ENCODE peak calls at places on chromosomes 4 and X, in seven cellular contexts. One of them, this sample, is unnamed.

GRCh38 chr4:165541773-165542459 is 163.1 kb downstream of the CPE start:
- DNase-seq in AG04450: no peak
- DNase-seq in WERI-Rb-1: no peak
- DNase-seq in cardiac muscle cell: no peak
- DNase-seq in ascending aorta: no peak
- DNase-seq in A549: no peak
- DNase-seq in GM12864: no peak
- DNase-seq in this sample: no peak

GRCh38 chr4:153620352-153620751 is 63.7 kb upstream of the TLR2 start:
- DNase-seq in AG04450: peak; percentile 16
- DNase-seq in WERI-Rb-1: no peak
- DNase-seq in cardiac muscle cell: no peak
- DNase-seq in ascending aorta: no peak
- DNase-seq in A549: no peak
- DNase-seq in GM12864: no peak
- DNase-seq in this sample: no peak

GRCh38 chr4:134202136-134202535 is 547 bp upstream of the PABPC4L start:
- DNase-seq in AG04450: no peak
- DNase-seq in WERI-Rb-1: no peak
- DNase-seq in cardiac muscle cell: peak; percentile 40
- DNase-seq in ascending aorta: no peak
- DNase-seq in A549: no peak
- DNase-seq in GM12864: no peak
- DNase-seq in this sample: no peak

GRCh38 chr4:38237139-38237538 is 276.9 kb downstream of the PTTG2 start:
- DNase-seq in AG04450: peak; percentile 10
- DNase-seq in WERI-Rb-1: no peak
- DNase-seq in cardiac muscle cell: peak; percentile 78
- DNase-seq in ascending aorta: no peak
- DNase-seq in A549: no peak
- DNase-seq in GM12864: no peak
- DNase-seq in this sample: peak; percentile 76

GRCh38 chr4:93199492-93199891 is 629.1 kb upstream of the ATOH1 start:
- DNase-seq in AG04450: no peak
- DNase-seq in WERI-Rb-1: peak; percentile 51
- DNase-seq in cardiac muscle cell: peak; percentile 67
- DNase-seq in ascending aorta: no peak
- DNase-seq in A549: peak; percentile 15
- DNase-seq in GM12864: no peak
- DNase-seq in this sample: peak; percentile 63

GRCh38 chrX:8755116-8755515 is 23.2 kb upstream of the ANOS1 start:
- DNase-seq in AG04450: no peak
- DNase-seq in WERI-Rb-1: peak; percentile 42
- DNase-seq in cardiac muscle cell: no peak
- DNase-seq in ascending aorta: no peak
- DNase-seq in A549: no peak
- DNase-seq in GM12864: no peak
- DNase-seq in this sample: no peak

GRCh38 chr4:148116264-148116663 is 325.9 kb downstream of the NR3C2 start:
- DNase-seq in AG04450: peak; percentile 36
- DNase-seq in WERI-Rb-1: no peak
- DNase-seq in cardiac muscle cell: peak; percentile 82
- DNase-seq in ascending aorta: no peak
- DNase-seq in A549: no peak
- DNase-seq in GM12864: no peak
- DNase-seq in this sample: peak; percentile 65

GRCh38 chr4:5050520-5050955 is 742 bp upstream of the STK32B start:
- DNase-seq in AG04450: peak; percentile 52
- DNase-seq in WERI-Rb-1: peak; percentile 86
- DNase-seq in cardiac muscle cell: peak; percentile 83
- DNase-seq in ascending aorta: peak; percentile 80
- DNase-seq in A549: peak; percentile 86
- DNase-seq in GM12864: no peak
- DNase-seq in this sample: peak; percentile 68

GRCh38 chr4:1002131-1002630 is 9.0 kb upstream of the SLC26A1 start:
- DNase-seq in AG04450: no peak
- DNase-seq in WERI-Rb-1: no peak
- DNase-seq in cardiac muscle cell: peak; percentile 61
- DNase-seq in ascending aorta: no peak
- DNase-seq in A549: no peak
- DNase-seq in GM12864: no peak
- DNase-seq in this sample: no peak

GRCh38 chrX:119606508-119607389 is 525 bp upstream of the NKRF start:
- DNase-seq in AG04450: no peak
- DNase-seq in WERI-Rb-1: no peak
- DNase-seq in cardiac muscle cell: peak; percentile 52
- DNase-seq in ascending aorta: no peak
- DNase-seq in A549: no peak
- DNase-seq in GM12864: no peak
- DNase-seq in this sample: no peak

GRCh38 chr4:175947117-175947722 is 118.4 kb upstream of the WDR17 start:
- DNase-seq in AG04450: peak; percentile 1
- DNase-seq in WERI-Rb-1: no peak
- DNase-seq in cardiac muscle cell: peak; percentile 50
- DNase-seq in ascending aorta: no peak
- DNase-seq in A549: no peak
- DNase-seq in GM12864: no peak
- DNase-seq in this sample: peak; percentile 42

GRCh38 chr4:47882228-47882627 is 32.2 kb downstream of the NFXL1 start:
- DNase-seq in AG04450: no peak
- DNase-seq in WERI-Rb-1: no peak
- DNase-seq in cardiac muscle cell: no peak
- DNase-seq in ascending aorta: no peak
- DNase-seq in A549: no peak
- DNase-seq in GM12864: no peak
- DNase-seq in this sample: no peak

GRCh38 chr4:78938868-78939666 is at the start of gene PAQR3:
- DNase-seq in AG04450: peak; percentile 23
- DNase-seq in WERI-Rb-1: peak; percentile 85
- DNase-seq in cardiac muscle cell: peak; percentile 89
- DNase-seq in ascending aorta: peak; percentile 90
- DNase-seq in A549: peak; percentile 72
- DNase-seq in GM12864: peak; percentile 26
- DNase-seq in this sample: peak; percentile 80

GRCh38 chrX:107731831-107732502 is 43.6 kb downstream of the TSC22D3 start:
- DNase-seq in AG04450: no peak
- DNase-seq in WERI-Rb-1: no peak
- DNase-seq in cardiac muscle cell: peak; percentile 97
- DNase-seq in ascending aorta: peak; percentile 94
- DNase-seq in A549: peak; percentile 33
- DNase-seq in GM12864: no peak
- DNase-seq in this sample: peak; percentile 92

GRCh38 chrX:126165721-126166401 is at the start of gene DCAF12L2:
- DNase-seq in AG04450: no peak
- DNase-seq in WERI-Rb-1: no peak
- DNase-seq in cardiac muscle cell: peak; percentile 0
- DNase-seq in ascending aorta: no peak
- DNase-seq in A549: peak; percentile 0
- DNase-seq in GM12864: no peak
- DNase-seq in this sample: no peak

DNA sequence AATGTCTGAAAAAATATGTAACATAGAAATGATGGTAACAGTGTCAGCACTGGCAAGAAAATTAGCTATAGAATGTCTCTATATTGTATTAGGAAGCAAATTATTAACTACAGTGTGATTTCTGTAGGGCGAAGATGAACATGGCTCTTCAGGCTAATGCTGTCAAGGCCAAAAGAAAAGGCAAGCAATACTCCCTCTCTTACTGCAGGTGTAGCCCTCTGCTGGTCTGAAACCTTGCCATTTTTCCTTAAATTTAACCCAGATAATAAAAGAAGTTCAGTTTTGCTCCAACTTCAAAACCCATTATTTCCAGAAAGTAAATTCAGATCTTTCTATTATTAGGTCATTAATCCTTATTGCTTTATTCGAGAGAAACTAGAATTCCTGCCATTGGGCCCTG is 215.9 kb downstream of the LRBA start:
- DNase-seq in AG04450: no peak
- DNase-seq in WERI-Rb-1: no peak
- DNase-seq in cardiac muscle cell: no peak
- DNase-seq in ascending aorta: no peak
- DNase-seq in A549: no peak
- DNase-seq in GM12864: no peak
- DNase-seq in this sample: no peak
- TF ChIP-seq CTCF in AG04450: peak; percentile 32
- TF ChIP-seq CTCF in WERI-Rb-1: peak; percentile 5
- TF ChIP-seq CTCF in cardiac muscle cell: peak; percentile 9
- TF ChIP-seq CTCF in ascending aorta: no peak
- TF ChIP-seq CTCF in A549: peak; percentile 11
- TF ChIP-seq CTCF in GM12864: no peak
- TF ChIP-seq CTCF in this sample: no peak

GRCh38 chr4:182928061-182928460 is 10.9 kb upstream of the DCTD start:
- DNase-seq in AG04450: no peak
- DNase-seq in WERI-Rb-1: no peak
- DNase-seq in cardiac muscle cell: no peak
- DNase-seq in ascending aorta: no peak
- DNase-seq in A549: no peak
- DNase-seq in GM12864: no peak
- DNase-seq in this sample: peak; percentile 21
- TF ChIP-seq CTCF in AG04450: peak; percentile 22
- TF ChIP-seq CTCF in WERI-Rb-1: peak; percentile 59
- TF ChIP-seq CTCF in cardiac muscle cell: peak; percentile 27
- TF ChIP-seq CTCF in ascending aorta: no peak
- TF ChIP-seq CTCF in A549: no peak
- TF ChIP-seq CTCF in GM12864: peak; percentile 49
- TF ChIP-seq CTCF in this sample: peak; percentile 29

GRCh38 chr4:66694716-66695115 is 850.6 kb downstream of the CENPC start:
- DNase-seq in AG04450: no peak
- DNase-seq in WERI-Rb-1: no peak
- DNase-seq in cardiac muscle cell: no peak
- DNase-seq in ascending aorta: no peak
- DNase-seq in A549: no peak
- DNase-seq in GM12864: no peak
- DNase-seq in this sample: no peak

GRCh38 chr4:66687393-66687971 is 857.8 kb downstream of the CENPC start:
- DNase-seq in AG04450: no peak
- DNase-seq in WERI-Rb-1: no peak
- DNase-seq in cardiac muscle cell: no peak
- DNase-seq in ascending aorta: no peak
- DNase-seq in A549: no peak
- DNase-seq in GM12864: no peak
- DNase-seq in this sample: no peak

GRCh38 chr4:66688674-66689073 is 856.6 kb downstream of the CENPC start:
- DNase-seq in AG04450: no peak
- DNase-seq in WERI-Rb-1: no peak
- DNase-seq in cardiac muscle cell: peak; percentile 55
- DNase-seq in ascending aorta: no peak
- DNase-seq in A549: peak; percentile 1
- DNase-seq in GM12864: no peak
- DNase-seq in this sample: peak; percentile 33

GRCh38 chr4:66693694-66694093 is 851.6 kb downstream of the CENPC start:
- DNase-seq in AG04450: no peak
- DNase-seq in WERI-Rb-1: no peak
- DNase-seq in cardiac muscle cell: peak; percentile 51
- DNase-seq in ascending aorta: no peak
- DNase-seq in A549: no peak
- DNase-seq in GM12864: no peak
- DNase-seq in this sample: no peak

DNA sequence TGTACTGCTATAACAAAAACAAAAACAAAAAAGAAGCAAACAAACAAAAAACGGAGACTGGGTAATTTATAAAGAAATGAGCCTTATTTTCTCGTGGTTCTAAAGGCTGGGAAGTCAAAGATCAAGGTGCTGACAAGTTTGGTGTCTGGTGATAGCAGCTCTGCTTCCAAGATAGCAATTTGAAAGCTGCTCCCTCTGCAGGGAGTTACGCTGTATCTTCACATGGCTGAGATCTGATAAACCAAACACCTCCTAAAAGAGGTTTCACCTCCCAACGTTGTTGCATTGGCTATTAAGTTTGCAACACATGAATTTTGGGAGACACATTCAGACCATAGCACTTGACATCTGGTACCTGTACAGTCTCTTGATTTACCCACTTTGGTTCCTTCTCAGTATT is 854.2 kb downstream of the CENPC start:
- DNase-seq in AG04450: no peak
- DNase-seq in WERI-Rb-1: no peak
- DNase-seq in cardiac muscle cell: no peak
- DNase-seq in ascending aorta: no peak
- DNase-seq in A549: no peak
- DNase-seq in GM12864: no peak
- DNase-seq in this sample: peak; percentile 5
- TF ChIP-seq CTCF in AG04450: no peak
- TF ChIP-seq CTCF in WERI-Rb-1: peak; percentile 15
- TF ChIP-seq CTCF in cardiac muscle cell: no peak
- TF ChIP-seq CTCF in ascending aorta: no peak
- TF ChIP-seq CTCF in A549: no peak
- TF ChIP-seq CTCF in GM12864: no peak
- TF ChIP-seq CTCF in this sample: peak; percentile 6

GRCh38 chr4:99853190-99853589 is 36.6 kb downstream of the DAPP1 start:
- DNase-seq in AG04450: no peak
- DNase-seq in WERI-Rb-1: no peak
- DNase-seq in cardiac muscle cell: no peak
- DNase-seq in ascending aorta: no peak
- DNase-seq in A549: no peak
- DNase-seq in GM12864: no peak
- DNase-seq in this sample: no peak
- TF ChIP-seq CTCF in AG04450: no peak
- TF ChIP-seq CTCF in WERI-Rb-1: no peak
- TF ChIP-seq CTCF in cardiac muscle cell: no peak
- TF ChIP-seq CTCF in ascending aorta: no peak
- TF ChIP-seq CTCF in A549: no peak
- TF ChIP-seq CTCF in GM12864: no peak
- TF ChIP-seq CTCF in this sample: no peak

DNA sequence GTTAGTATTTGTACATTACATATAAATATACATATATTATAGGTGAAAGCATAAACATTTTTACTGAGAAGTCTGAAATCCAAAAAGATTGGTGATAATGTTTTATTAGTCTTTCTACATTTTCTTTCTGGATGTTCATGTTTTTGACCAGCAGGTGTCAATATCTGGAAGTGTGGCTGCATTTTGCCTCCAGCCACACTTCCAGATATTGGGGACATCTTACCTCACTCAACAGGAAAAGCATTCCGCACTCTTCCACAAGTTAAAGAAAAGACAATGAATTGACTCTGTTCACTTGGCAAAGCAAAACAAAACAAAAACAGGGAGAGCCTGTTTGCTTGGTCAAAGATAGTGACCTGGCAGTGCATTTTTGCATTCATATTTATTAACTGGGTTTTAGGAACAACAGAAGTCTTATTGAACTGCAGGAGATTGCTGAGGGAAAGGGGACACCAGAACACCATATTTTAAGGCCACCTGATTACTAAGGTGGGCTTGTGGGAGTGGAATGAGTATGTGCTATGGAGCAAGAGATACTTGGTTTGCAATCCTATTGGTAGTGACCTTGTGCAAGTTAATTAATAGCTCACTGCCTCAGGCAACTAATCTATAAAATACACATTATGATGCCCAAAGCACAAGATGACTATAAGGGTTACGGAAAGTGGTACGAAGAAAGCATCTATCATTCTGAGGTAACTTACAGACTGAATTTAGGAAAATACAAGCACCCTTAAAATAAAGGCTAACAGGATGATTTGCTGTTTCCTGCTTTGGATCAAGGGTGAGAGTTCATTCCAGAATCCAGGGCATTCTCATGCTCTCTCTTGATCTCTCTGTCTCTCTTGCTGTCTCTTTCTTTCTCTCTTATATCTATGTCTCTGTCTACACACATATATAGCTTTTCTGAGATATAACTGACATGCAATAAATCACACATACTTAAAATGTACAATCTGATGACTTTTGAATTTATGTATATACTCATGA is 389.9 kb upstream of the EMCN start:
- DNase-seq in AG04450: no peak
- DNase-seq in WERI-Rb-1: no peak
- DNase-seq in cardiac muscle cell: peak; percentile 35
- DNase-seq in ascending aorta: no peak
- DNase-seq in A549: no peak
- DNase-seq in GM12864: no peak
- DNase-seq in this sample: peak; percentile 31
- TF ChIP-seq CTCF in AG04450: peak; percentile 40
- TF ChIP-seq CTCF in WERI-Rb-1: peak; percentile 30
- TF ChIP-seq CTCF in cardiac muscle cell: peak; percentile 34
- TF ChIP-seq CTCF in ascending aorta: peak; percentile 31
- TF ChIP-seq CTCF in A549: peak; percentile 36
- TF ChIP-seq CTCF in GM12864: peak; percentile 17
- TF ChIP-seq CTCF in this sample: peak; percentile 39